ENCODE peak calls at places on chromosomes 11 and 22, in nine cellular contexts. T is fibroblast of lung; P is GM03348; H is HS-5; F is activated gamma-delta T cell treated with anti-CD3 and anti-CD28 coated beads, Interleukin-2, amount 50 U/mL, for 16 hours; M is activated CD4-positive, alpha-beta T cell treated with anti-CD3 and anti-CD28 coated beads for 48 hours; U is transverse colon; O is NAMALWA; R is stimulated activated CD4-positive, alpha-beta T cell treated with anti-CD3 and anti-CD28 coated beads, Interleukin-1b, Interleukin-23, amount 100 ng/mL, for 1 hour. L is an unnamed sample.

GRCh38 chr22:28105988-28106387 is 186.9 kb upstream of the PITPNB start:
- DNase-seq in T (no peak), O (no peak), R (no peak), F (no peak), M (no peak), H (no peak), P (no peak), U (no peak), L (no peak)

GRCh38 chr11:35253237-35253636 is 114.3 kb downstream of the CD44 start:
- DNase-seq in U (no peak), H (no peak), M (no peak), T (peak), O (no peak), R (no peak), F (no peak), P (peak), L (no peak)

GRCh38 chr22:30425327-30425615 is 297 bp upstream of the MTFP1 start:
- DNase-seq in H (no peak), U (no peak), F (no peak), O (no peak), T (no peak), R (no peak), M (no peak), P (no peak), L (no peak)

GRCh38 chr11:84564180-84564866 is 1062.8 kb downstream of the DLG2 start:
- DNase-seq in T (peak), O (peak), U (peak), H (no peak), R (peak), F (no peak), M (peak), P (peak), L (no peak)

GRCh38 chr11:95152878-95153856 is 63.5 kb downstream of the ENDOD1 start:
- DNase-seq in T (no peak), H (no peak), M (peak), P (no peak), U (no peak), O (peak), R (no peak), F (no peak), L (no peak)

GRCh38 chr11:35260342-35260985 is 121.5 kb downstream of the CD44 start:
- DNase-seq in H (peak), F (no peak), M (no peak), O (no peak), U (no peak), R (no peak), P (peak), T (peak), L (no peak)

GRCh38 chr11:93128574-93128973 is 69.2 kb downstream of the SLC36A4 start:
- DNase-seq in T (no peak), R (no peak), M (no peak), H (no peak), F (no peak), U (no peak), P (no peak), O (no peak), L (no peak)

GRCh38 chr11:34416746-34417145 is 22.0 kb upstream of the CAT start:
- DNase-seq in O (no peak), H (no peak), F (no peak), T (no peak), U (no peak), M (no peak), P (peak), R (no peak), L (no peak)

GRCh38 chr11:75454987-75455386 is 22.0 kb upstream of the KLHL35 start:
- DNase-seq in T (no peak), F (no peak), O (no peak), M (no peak), H (no peak), P (no peak), R (no peak), U (no peak), L (no peak)

GRCh38 chr11:35367491-35367890 is 51.9 kb downstream of the SLC1A2 start:
- DNase-seq in F (no peak), P (peak), H (peak), M (no peak), U (no peak), T (peak), R (no peak), O (no peak), L (no peak)

GRCh38 chr11:65502852-65503603 is 4.2 kb downstream of the MALAT1 start:
- DNase-seq in T (peak), R (no peak), M (no peak), H (peak), U (no peak), P (no peak), O (peak), F (no peak), L (no peak)

GRCh38 chr11:125457814-125458343 is 38.2 kb downstream of the FEZ1 start:
- DNase-seq in R (no peak), U (peak), H (no peak), T (peak), F (no peak), P (peak), M (no peak), O (no peak), L (no peak)

GRCh38 chr22:26922804-26923203 is 265.4 kb downstream of the MIAT start:
- DNase-seq in R (no peak), U (no peak), P (no peak), F (no peak), O (no peak), T (no peak), M (peak), H (no peak), L (no peak)

L was measured in esophagus squamous epithelium.